ENCODE peak calls at places on chromosome 13, in eight cellular contexts. H is esophagus muscularis mucosa, Z is upper lobe of left lung, J is GM23338, U is transverse colon, F is HCT116, S is H1, V is K562. P is an unnamed sample.
A peak's percentile ranks its signal among the peaks of the same experiment; 100 is the strongest.

GRCh38 chr13:30847697-30848307 is 58.3 kb upstream of the MEDAG start:
- DNase-seq in Z (no peak), V (no peak), U (no peak), F (no peak), S (no peak), H (no peak), J (no peak), P (no peak)

GRCh38 chr13:109427148-109427547 is 359.2 kb downstream of the IRS2 start:
- DNase-seq in F (no peak), H (peak; percentile 29), U (no peak), J (no peak), V (no peak), S (no peak), Z (no peak), P (no peak)

GRCh38 chr13:40187836-40188591 is 478.4 kb downstream of the FOXO1 start:
- DNase-seq in S (no peak), Z (no peak), U (no peak), F (no peak), J (peak; percentile 23), H (no peak), V (no peak), P (no peak)

GRCh38 chr13:89486065-89486464 is 1814.9 kb downstream of the SLITRK5 start:
- DNase-seq in S (no peak), V (no peak), F (no peak), Z (no peak), J (no peak), H (no peak), U (no peak), P (no peak)

GRCh38 chr13:40664100-40665060 is 2.1 kb downstream of the FOXO1 start:
- DNase-seq in V (peak; percentile 54), F (no peak), Z (peak; percentile 96), S (no peak), U (peak; percentile 90), J (peak; percentile 45), H (peak; percentile 93), P (peak; percentile 55)

GRCh38 chr13:109671919-109672318 is 114.5 kb downstream of the IRS2 start:
- DNase-seq in H (peak; percentile 37), J (no peak), F (no peak), S (no peak), Z (no peak), V (no peak), U (no peak), P (no peak)

GRCh38 chr13:111233080-111233479 is 87.4 kb upstream of the TEX29 start:
- DNase-seq in Z (no peak), J (no peak), S (no peak), H (no peak), U (no peak), F (no peak), V (no peak), P (no peak)

GRCh38 chr13:93316848-93317247 is 90.2 kb downstream of the GPC6 start:
- DNase-seq in Z (no peak), J (no peak), H (no peak), S (no peak), U (no peak), V (no peak), F (no peak), P (no peak)

GRCh38 chr13:33186851-33187250 is 98.7 kb downstream of the STARD13 start:
- DNase-seq in S (no peak), Z (no peak), F (no peak), H (no peak), J (peak; percentile 65), U (no peak), V (no peak), P (no peak)

GRCh38 chr13:33353210-33353609 is 67.7 kb upstream of the STARD13 start:
- DNase-seq in U (peak; percentile 47), H (peak; percentile 93), V (no peak), F (no peak), S (no peak), Z (no peak), J (no peak), P (no peak)

GRCh38 chr13:19665427-19665859 is 32.0 kb downstream of the MPHOSPH8 start:
- DNase-seq in Z (no peak), F (no peak), U (no peak), S (no peak), V (no peak), J (peak; percentile 25), H (no peak), P (no peak)
- TF ChIP-seq POLR2AphosphoS5 in Z (no peak), F (no peak), U (no peak), S (no peak), V (no peak), J (no peak), H (no peak), P (no peak)

GRCh38 chr13:95447766-95448165 is 104.8 kb upstream of the CLDN10 start:
- DNase-seq in H (no peak), Z (no peak), V (no peak), S (no peak), U (no peak), J (peak; percentile 22), F (no peak), P (no peak)

GRCh38 chr13:95455782-95456181 is 96.7 kb upstream of the CLDN10 start:
- DNase-seq in V (no peak), J (no peak), Z (no peak), U (no peak), S (no peak), H (no peak), F (no peak), P (no peak)

GRCh38 chr13:95456837-95457236 is 95.7 kb upstream of the CLDN10 start:
- DNase-seq in F (no peak), S (no peak), Z (no peak), V (no peak), J (no peak), H (no peak), U (no peak), P (no peak)

GRCh38 chr13:95452376-95452775 is 100.1 kb upstream of the CLDN10 start:
- DNase-seq in V (no peak), H (peak; percentile 53), Z (no peak), S (no peak), F (no peak), J (no peak), U (no peak), P (no peak)

DNA sequence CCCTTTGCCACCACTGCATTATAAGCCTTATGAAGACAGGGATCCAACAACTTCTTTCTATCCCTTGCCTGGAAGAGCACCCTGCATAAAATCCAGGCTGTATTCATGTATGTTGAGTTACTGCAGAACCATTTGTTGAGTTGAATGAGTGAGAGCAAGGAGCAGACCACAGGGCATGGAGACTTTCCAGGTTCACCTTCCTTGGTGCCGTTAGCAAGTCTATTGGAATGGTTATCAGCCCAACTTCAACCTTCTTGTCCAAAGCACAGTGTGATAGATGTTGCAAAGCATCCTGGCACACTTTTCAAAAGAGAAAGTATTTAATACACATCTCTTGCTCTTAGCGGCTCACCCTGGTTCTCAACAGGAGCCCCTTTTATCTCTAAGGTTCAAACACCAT is 100.9 kb upstream of the CLDN10 start:
- DNase-seq in F (no peak), S (no peak), V (no peak), H (no peak), Z (no peak), J (no peak), U (no peak), P (no peak)
- TF ChIP-seq POLR2AphosphoS5 in F (no peak), S (no peak), V (no peak), H (no peak), Z (no peak), J (no peak), U (no peak), P (no peak)

DNA sequence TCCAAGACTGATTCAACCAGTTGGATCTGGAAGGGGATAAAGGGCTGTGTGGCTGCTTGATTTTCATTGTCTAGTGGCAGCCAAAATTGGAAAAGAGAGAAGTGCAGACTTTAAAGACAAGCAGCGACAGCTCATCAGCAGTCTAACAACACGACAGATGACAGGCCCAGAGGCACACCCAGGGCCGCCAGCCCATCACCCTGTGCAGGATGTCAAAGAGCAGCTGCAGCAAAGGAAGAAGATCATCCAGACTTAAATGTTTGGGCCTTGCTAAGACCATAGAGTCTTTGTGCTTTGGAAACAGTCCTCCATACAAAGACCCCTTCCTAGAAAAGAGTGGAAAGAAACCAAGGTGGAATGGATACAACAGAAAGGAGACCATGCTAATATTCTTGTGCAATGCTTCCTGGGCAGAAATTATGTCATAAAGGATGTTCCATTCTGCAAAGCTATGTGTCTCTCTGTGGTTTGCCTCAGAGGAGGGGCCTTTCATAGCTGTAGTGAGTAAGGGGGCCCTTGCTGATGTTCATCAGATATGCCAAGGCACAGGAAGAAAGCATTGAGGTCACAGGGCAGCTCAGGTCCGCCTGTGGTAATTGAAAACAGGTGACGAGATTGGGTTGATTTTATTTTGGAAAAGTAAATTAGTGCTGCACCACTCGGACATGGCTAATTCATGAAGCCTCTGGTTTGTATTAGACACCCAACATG is 421.2 kb upstream of the KLF12 start:
- DNase-seq in Z (peak; percentile 20), V (no peak), H (no peak), F (no peak), S (no peak), J (no peak), U (no peak), P (no peak)
- TF ChIP-seq POLR2AphosphoS5 in Z (no peak), V (no peak), H (no peak), F (no peak), S (no peak), J (no peak), U (no peak), P (no peak)

GRCh38 chr13:73368608-73369007 is 309.8 kb downstream of the KLF5 start:
- DNase-seq in S (no peak), Z (no peak), F (no peak), U (no peak), V (no peak), J (no peak), H (no peak), P (no peak)

GRCh38 chr13:73369095-73369494 is 310.3 kb downstream of the KLF5 start:
- DNase-seq in V (no peak), Z (no peak), H (no peak), J (no peak), U (no peak), F (no peak), S (no peak), P (no peak)

GRCh38 chr13:73370066-73370465 is 311.3 kb downstream of the KLF5 start:
- DNase-seq in Z (no peak), J (no peak), U (no peak), S (no peak), F (no peak), H (no peak), V (no peak), P (no peak)

GRCh38 chr13:73367886-73368285 is 309.1 kb downstream of the KLF5 start:
- DNase-seq in Z (no peak), J (no peak), H (no peak), U (no peak), S (no peak), F (no peak), V (no peak), P (no peak)

DNA sequence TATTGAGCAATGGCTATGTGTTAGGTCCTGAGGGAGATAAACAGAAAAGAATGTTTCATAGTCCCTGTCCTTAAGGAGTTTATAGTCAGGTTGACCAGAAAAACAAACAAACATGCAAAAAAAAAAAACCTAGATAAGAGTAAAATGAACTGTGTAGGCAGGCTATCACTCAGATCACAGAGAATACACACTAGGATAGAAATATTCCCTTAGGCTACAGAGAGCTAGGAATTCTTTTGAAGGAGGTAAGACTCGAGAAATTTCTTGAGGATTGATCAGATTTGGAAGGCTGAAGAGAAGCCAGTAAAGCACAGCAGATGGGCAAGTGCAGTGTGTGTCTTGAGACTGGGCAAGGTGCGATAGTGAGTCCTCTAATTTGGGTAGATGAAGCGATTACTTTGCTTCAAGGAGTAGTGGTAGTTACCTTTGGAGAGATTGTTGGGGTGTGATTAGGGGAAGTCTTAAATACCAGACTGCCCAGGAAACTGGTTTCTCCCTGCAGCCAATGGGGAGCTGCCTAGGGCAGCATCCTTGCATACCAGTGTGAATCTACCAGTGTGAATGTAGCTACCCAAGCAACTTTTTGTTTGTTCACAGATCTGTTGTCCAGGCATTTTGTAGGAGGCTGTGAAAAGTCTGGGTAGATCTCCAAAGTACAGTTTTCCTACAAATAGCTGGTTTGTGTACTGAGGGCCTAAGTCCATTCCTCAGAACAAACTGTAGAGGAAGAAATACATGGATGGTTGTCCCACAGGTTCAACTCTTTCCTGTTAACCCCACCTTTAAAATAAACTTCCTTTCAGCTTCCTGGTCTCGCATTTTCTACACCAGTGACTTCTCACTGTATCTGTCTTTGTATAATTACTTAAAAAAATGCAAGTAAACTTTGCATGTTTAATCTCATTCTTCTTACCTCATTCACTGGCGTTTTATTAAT is 314.2 kb downstream of the KLF5 start:
- DNase-seq in S (no peak), Z (no peak), H (no peak), V (no peak), U (no peak), J (no peak), F (no peak), P (no peak)
- TF ChIP-seq POLR2AphosphoS5 in S (no peak), Z (no peak), H (no peak), V (no peak), U (no peak), J (no peak), F (no peak), P (no peak)

P was measured in breast epithelium.